ENCODE peak calls at places on chromosomes 5 and 9, in eight cellular contexts. N is kidney, I is IMR-90, M is GM10248, Z is cardiac muscle cell, H is GM12865, E is fibroblast of lung, Q is tibial nerve. F is an unnamed sample.

GRCh38 chr9:76512826-76513225 is 53.8 kb downstream of the GCNT1 start:
- DNase-seq in N (no peak), I (peak; percentile 71), M (no peak), Z (peak; percentile 56), H (no peak), E (peak; percentile 66), Q (no peak), F (no peak)

GRCh38 chr5:154524846-154525245 is 46.8 kb upstream of the HAND1 start:
- DNase-seq in N (no peak), I (no peak), M (no peak), Z (no peak), H (no peak), E (no peak), Q (no peak), F (no peak)

GRCh38 chr5:113266913-113267227 is 167.9 kb downstream of the TSSK1B start:
- DNase-seq in N (no peak), I (no peak), M (no peak), Z (no peak), H (no peak), E (no peak), Q (no peak), F (no peak)

GRCh38 chr9:124084087-124084486 is 72.5 kb downstream of the LHX2 start:
- DNase-seq in N (no peak), I (no peak), M (no peak), Z (no peak), H (no peak), E (no peak), Q (no peak), F (no peak)

GRCh38 chr5:147507480-147508126 is 2.3 kb downstream of the DPYSL3 start:
- DNase-seq in N (no peak), I (peak; percentile 78), M (no peak), Z (peak; percentile 67), H (no peak), E (peak; percentile 80), Q (no peak), F (no peak)

GRCh38 chr9:107693620-107694326 is 204.2 kb upstream of the KLF4 start:
- DNase-seq in N (no peak), I (peak; percentile 64), M (no peak), Z (no peak), H (no peak), E (peak; percentile 56), Q (no peak), F (no peak)

GRCh38 chr5:160310910-160311295 is 1.5 kb downstream of the CCNJL start:
- DNase-seq in N (no peak), I (no peak), M (no peak), Z (no peak), H (no peak), E (no peak), Q (no peak), F (no peak)

GRCh38 chr5:115297043-115297442 is 589 bp upstream of the CCDC112 start:
- DNase-seq in N (no peak), I (no peak), M (no peak), Z (peak; percentile 42), H (no peak), E (no peak), Q (no peak), F (no peak)

GRCh38 chr5:83516962-83517750 is 45.6 kb downstream of the VCAN start:
- DNase-seq in N (no peak), I (peak; percentile 55), M (no peak), Z (peak; percentile 11), H (no peak), E (peak; percentile 50), Q (no peak), F (no peak)

GRCh38 chr9:110048976-110049698 is 158.8 kb downstream of the C9orf152 start:
- DNase-seq in N (peak; percentile 70), I (no peak), M (peak; percentile 26), Z (peak; percentile 65), H (peak; percentile 24), E (peak; percentile 50), Q (no peak), F (no peak)

GRCh38 chr9:37856551-37856950 is 47.4 kb downstream of the SLC25A51 start:
- DNase-seq in N (no peak), I (no peak), M (no peak), Z (no peak), H (no peak), E (no peak), Q (no peak), F (no peak)

GRCh38 chr5:139734517-139734916 is 61.1 kb upstream of the PSD2 start:
- DNase-seq in N (no peak), I (no peak), M (no peak), Z (no peak), H (no peak), E (no peak), Q (no peak), F (no peak)

GRCh38 chr5:33324667-33325307 is 116.0 kb upstream of the TARS1 start:
- DNase-seq in N (no peak), I (no peak), M (no peak), Z (no peak), H (no peak), E (no peak), Q (no peak), F (no peak)

GRCh38 chr5:142016576-142016975 is 3.7 kb upstream of the GNPDA1 start:
- DNase-seq in N (no peak), I (no peak), M (no peak), Z (no peak), H (peak; percentile 51), E (no peak), Q (no peak), F (no peak)

GRCh38 chr5:169876376-169876775 is 103.9 kb downstream of the INSYN2B start:
- DNase-seq in N (no peak), I (peak; percentile 49), M (no peak), Z (peak; percentile 62), H (no peak), E (peak; percentile 18), Q (no peak), F (no peak)

GRCh38 chr5:6252581-6252980 is 125.8 kb downstream of the MED10 start:
- DNase-seq in N (no peak), I (no peak), M (no peak), Z (no peak), H (no peak), E (no peak), Q (no peak), F (no peak)

GRCh38 chr5:163347671-163348070 is 89.7 kb upstream of the CCNG1 start:
- DNase-seq in N (no peak), I (peak; percentile 55), M (peak; percentile 60), Z (peak; percentile 85), H (peak; percentile 76), E (peak; percentile 76), Q (no peak), F (peak; percentile 59)

GRCh38 chr9:116234091-116234490 is 80.5 kb downstream of the PAPPA start:
- DNase-seq in N (no peak), I (peak; percentile 99), M (no peak), Z (peak; percentile 97), H (no peak), E (peak; percentile 87), Q (no peak), F (no peak)

GRCh38 chr5:168314735-168315411 is 23.4 kb downstream of the WWC1 start:
- DNase-seq in N (peak; percentile 88), I (peak; percentile 99), M (no peak), Z (peak; percentile 80), H (no peak), E (peak; percentile 91), Q (no peak), F (no peak)
- TF ChIP-seq CTCF in N (no peak), I (peak; percentile 6), M (no peak), Z (no peak), H (no peak), E (no peak), Q (no peak), F (no peak)

GRCh38 chr9:93820667-93821306 is 134.4 kb downstream of the BARX1 start:
- DNase-seq in N (no peak), I (no peak), M (no peak), Z (no peak), H (no peak), E (no peak), Q (no peak), F (peak; percentile 21)
- TF ChIP-seq CTCF in N (no peak), I (no peak), M (no peak), Z (no peak), H (no peak), E (no peak), Q (no peak), F (no peak)

GRCh38 chr5:157819502-157820125 is 39.3 kb downstream of the CLINT1 start:
- DNase-seq in N (no peak), I (no peak), M (no peak), Z (no peak), H (no peak), E (no peak), Q (no peak), F (no peak)

GRCh38 chr5:157820593-157821252 is 38.2 kb downstream of the CLINT1 start:
- DNase-seq in N (no peak), I (peak; percentile 65), M (peak; percentile 26), Z (peak; percentile 70), H (peak; percentile 59), E (peak; percentile 75), Q (no peak), F (no peak)

GRCh38 chr5:157818368-157818767 is 40.6 kb downstream of the CLINT1 start:
- DNase-seq in N (no peak), I (no peak), M (no peak), Z (no peak), H (no peak), E (no peak), Q (no peak), F (no peak)

GRCh38 chr5:157817928-157818327 is 41.0 kb downstream of the CLINT1 start:
- DNase-seq in N (no peak), I (no peak), M (no peak), Z (no peak), H (no peak), E (no peak), Q (no peak), F (no peak)

DNA sequence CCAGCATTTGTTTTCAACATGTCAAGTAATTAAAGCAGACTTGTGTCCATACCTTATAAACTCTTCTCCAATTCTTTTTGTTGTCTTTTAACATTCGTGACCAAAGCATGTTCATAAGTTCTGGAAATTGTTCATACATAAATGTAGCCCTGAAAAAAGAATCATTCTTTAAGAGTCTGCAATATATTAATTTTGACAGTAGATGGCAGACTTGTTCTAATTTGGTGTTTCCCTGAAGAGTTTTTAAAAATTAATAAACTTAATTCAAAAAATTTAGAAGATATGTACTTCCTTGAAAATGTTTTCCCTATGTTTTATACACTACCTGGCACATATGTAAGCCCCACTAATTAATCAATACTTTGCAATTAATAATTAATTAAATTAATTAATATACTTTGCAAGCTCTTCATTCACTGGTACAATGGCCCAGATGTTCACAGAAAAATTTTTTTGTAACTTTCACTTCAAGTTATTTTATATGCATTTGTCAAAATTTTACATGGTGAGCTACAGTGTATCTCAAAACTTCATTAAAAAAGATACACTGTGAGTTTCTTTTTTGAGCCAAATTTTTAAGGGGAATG is 42.2 kb downstream of the CLINT1 start:
- DNase-seq in N (no peak), I (peak; percentile 29), M (no peak), Z (peak; percentile 32), H (peak; percentile 18), E (peak; percentile 45), Q (no peak), F (no peak)
- TF ChIP-seq CTCF in N (peak; percentile 34), I (peak; percentile 65), M (peak; percentile 36), Z (peak; percentile 42), H (peak; percentile 19), E (peak; percentile 26), Q (peak; percentile 47), F (peak; percentile 79)

DNA sequence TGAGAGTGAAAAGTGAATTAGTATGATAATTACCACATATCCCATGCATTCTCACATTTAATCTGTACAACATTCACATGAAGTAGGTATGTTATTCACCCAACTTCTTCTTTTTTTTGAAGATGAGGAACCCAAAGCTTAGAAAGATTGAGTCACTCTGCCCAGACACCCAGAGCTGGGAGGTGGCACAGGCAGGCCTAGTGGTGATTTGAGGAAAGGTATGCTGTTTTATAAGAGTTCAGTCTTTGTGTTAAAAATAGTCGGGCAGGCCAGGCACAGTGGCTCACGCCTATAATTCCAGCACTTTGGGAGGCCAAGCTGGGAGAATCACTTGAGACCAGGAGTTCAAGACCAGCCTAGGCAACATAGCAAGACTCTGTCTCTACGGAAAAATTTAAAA is 285.3 kb downstream of the NR3C1 start:
- DNase-seq in N (no peak), I (no peak), M (no peak), Z (no peak), H (no peak), E (no peak), Q (no peak), F (peak; percentile 83)
- TF ChIP-seq CTCF in N (no peak), I (no peak), M (no peak), Z (no peak), H (no peak), E (no peak), Q (no peak), F (peak; percentile 60)

F was measured in CD14-positive monocyte.